ENCODE peak calls at places on chromosomes 1 and 21, in four cellular contexts. V is fibroblast of villous mesenchyme; X is CD8-positive, alpha-beta T cell; F is right lobe of liver. K is an unnamed sample.

GRCh38 chr1:186577201-186577600 is 103.0 kb downstream of the PTGS2 start:
- DNase-seq in V (no peak), X (no peak), F (no peak), K (no peak)

GRCh38 chr1:193321242-193321842 is 134.9 kb upstream of the B3GALT2 start:
- DNase-seq in V (no peak), X (no peak), F (no peak), K (no peak)

GRCh38 chr1:3069491-3070303 is 694 bp downstream of the PRDM16 start:
- DNase-seq in V (peak), X (no peak), F (peak), K (no peak)

GRCh38 chr1:5480306-5480705 is 511.9 kb downstream of the NPHP4 start:
- DNase-seq in V (no peak), X (no peak), F (no peak), K (no peak)

GRCh38 chr1:185768371-185768770 is 34.2 kb downstream of the HMCN1 start:
- DNase-seq in V (no peak), X (no peak), F (no peak), K (no peak)

GRCh38 chr1:62309906-62310305 is 9.3 kb downstream of the KANK4 start:
- DNase-seq in V (no peak), X (no peak), F (no peak), K (no peak)

GRCh38 chr1:200180821-200181220 is 153.3 kb downstream of the NR5A2 start:
- DNase-seq in V (peak), X (no peak), F (peak), K (no peak)

GRCh38 chr21:28959367-28960099 is 33.1 kb downstream of the LTN1 start:
- DNase-seq in V (peak), X (no peak), F (no peak), K (no peak)

GRCh38 chr21:27403011-27403410 is 436.1 kb upstream of the ADAMTS5 start:
- DNase-seq in V (no peak), X (no peak), F (no peak), K (no peak)

GRCh38 chr1:15058261-15058660 is 95.3 kb upstream of the TMEM51 start:
- DNase-seq in V (no peak), X (no peak), F (no peak), K (no peak)

GRCh38 chr21:25881524-25882376 is 147.0 kb downstream of the GABPA start:
- DNase-seq in V (peak), X (peak), F (peak), K (peak)

GRCh38 chr1:231527586-231528174 is 789 bp upstream of the TSNAX start:
- DNase-seq in V (no peak), X (no peak), F (no peak), K (no peak)

GRCh38 chr1:200279810-200280411 is 129.9 kb downstream of the ZNF281 start:
- DNase-seq in V (peak), X (peak), F (no peak), K (no peak)

GRCh38 chr1:153526132-153526543 is 9.7 kb downstream of the S100A6 start:
- DNase-seq in V (no peak), X (no peak), F (no peak), K (no peak)

GRCh38 chr1:220528679-220529529 is 968 bp downstream of the MARK1 start:
- DNase-seq in V (no peak), X (no peak), F (no peak), K (no peak)

GRCh38 chr21:44555200-44555875 is 3.3 kb downstream of the KRTAP10-3 start:
- DNase-seq in V (no peak), X (no peak), F (no peak), K (no peak)

GRCh38 chr1:223680188-223680587 is 14.7 kb upstream of the CAPN8 start:
- DNase-seq in V (no peak), X (no peak), F (no peak), K (no peak)

GRCh38 chr1:221718391-221719277 is 23.3 kb downstream of the DUSP10 start:
- DNase-seq in V (peak), X (no peak), F (no peak), K (no peak)

GRCh38 chr1:56404066-56404465 is 175.3 kb downstream of the PLPP3 start:
- DNase-seq in V (no peak), X (no peak), F (no peak), K (no peak)

GRCh38 chr1:156958247-156958714 is 37.8 kb downstream of the LRRC71 start:
- DNase-seq in V (peak), X (no peak), F (no peak), K (no peak)

GRCh38 chr1:20143318-20143717 is 4.2 kb downstream of the PLA2G2F start:
- DNase-seq in V (no peak), X (no peak), F (no peak), K (no peak)

GRCh38 chr21:27024316-27024715 is 57.4 kb upstream of the ADAMTS5 start:
- DNase-seq in V (peak), X (no peak), F (no peak), K (no peak)

GRCh38 chr1:108858541-108858940 is 1.6 kb upstream of the AKNAD1 start:
- DNase-seq in V (no peak), X (no peak), F (no peak), K (no peak)

GRCh38 chr1:198121058-198121829 is 35.6 kb upstream of the NEK7 start:
- DNase-seq in V (peak), X (no peak), F (no peak), K (no peak)

GRCh38 chr1:19648689-19649088 is 4.6 kb downstream of the NBL1 start:
- DNase-seq in V (peak), X (no peak), F (no peak), K (no peak)

GRCh38 chr1:201551877-201552731 is 13.2 kb downstream of the NAV1 start:
- DNase-seq in V (peak), X (no peak), F (no peak), K (no peak)

GRCh38 chr1:167905182-167905581 is 8.8 kb downstream of the ADCY10 start:
- DNase-seq in V (peak), X (no peak), F (no peak), K (no peak)

GRCh38 chr1:62318756-62319544 is at the start of gene KANK4:
- DNase-seq in V (no peak), X (no peak), F (peak), K (no peak)

DNA sequence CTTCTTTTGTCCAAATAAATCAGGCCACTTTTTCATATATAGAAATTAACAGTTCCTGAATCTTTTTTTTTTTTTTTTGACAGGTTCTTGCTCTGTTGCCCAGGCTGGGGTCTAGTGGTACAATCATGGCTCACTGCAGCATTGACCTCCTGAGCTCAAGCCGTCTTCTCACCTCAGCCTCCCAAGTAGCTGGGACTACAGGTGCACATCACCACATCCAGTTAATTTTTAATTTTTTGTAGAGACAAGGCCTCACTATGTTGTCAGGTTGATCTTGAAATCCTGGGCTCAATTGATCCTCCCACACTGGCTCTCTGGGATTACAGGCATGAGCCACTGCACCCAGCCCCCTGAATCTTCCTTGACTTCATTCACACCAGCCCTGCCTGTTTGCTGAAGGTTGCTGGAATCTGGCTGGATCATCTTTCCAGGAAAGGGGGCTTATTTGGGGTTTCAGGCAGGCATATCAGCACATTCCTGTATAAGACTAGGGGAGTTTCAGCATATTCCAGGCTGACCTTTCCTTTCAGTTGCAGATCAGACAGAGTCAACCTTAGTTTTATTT is 78.2 kb upstream of the ARHGAP29 start:
- DNase-seq in V (no peak), X (no peak), F (no peak), K (no peak)
- TF ChIP-seq CTCF in V (no peak), X (no peak), F (no peak), K (no peak)

DNA sequence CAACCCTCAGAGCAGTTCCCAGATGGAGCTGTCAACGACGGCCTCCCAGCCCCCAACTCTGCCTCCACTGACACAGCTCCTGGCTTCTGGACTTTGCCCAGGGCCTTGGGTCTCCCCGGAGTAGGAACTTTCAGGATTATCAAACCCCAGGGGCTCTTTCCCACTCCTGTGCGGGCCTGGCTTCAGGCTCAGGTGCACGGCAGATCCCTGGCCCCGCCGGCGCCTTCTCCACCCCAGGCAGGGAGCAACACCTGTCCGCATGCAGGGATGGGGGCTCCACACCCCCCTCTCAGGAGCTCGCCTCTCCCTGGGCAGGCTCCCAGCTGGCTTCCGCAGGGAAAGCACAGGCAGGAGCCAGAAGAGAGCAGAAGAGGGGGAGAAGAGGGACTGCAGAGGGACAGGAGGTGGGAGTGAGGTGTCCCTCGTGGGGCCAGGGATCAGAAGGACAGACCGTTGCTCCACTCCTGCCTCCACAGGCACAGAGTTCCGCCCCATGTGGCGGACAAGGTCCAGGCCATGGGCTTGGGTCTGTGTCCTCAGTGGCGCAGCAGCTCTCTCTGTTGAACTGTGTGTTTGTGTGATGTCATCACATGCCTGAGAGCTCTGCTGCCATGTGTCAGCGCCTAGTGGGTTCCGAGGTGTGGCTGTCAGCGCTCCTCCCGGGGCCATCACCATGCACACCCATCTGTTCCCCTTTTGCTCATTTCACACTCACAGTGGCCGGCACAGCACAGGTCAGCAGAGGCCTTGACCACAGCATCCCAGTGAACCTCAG is 107.7 kb downstream of the PDE9A start:
- DNase-seq in V (no peak), X (no peak), F (no peak), K (no peak)
- TF ChIP-seq CTCF in V (no peak), X (no peak), F (no peak), K (no peak)

DNA sequence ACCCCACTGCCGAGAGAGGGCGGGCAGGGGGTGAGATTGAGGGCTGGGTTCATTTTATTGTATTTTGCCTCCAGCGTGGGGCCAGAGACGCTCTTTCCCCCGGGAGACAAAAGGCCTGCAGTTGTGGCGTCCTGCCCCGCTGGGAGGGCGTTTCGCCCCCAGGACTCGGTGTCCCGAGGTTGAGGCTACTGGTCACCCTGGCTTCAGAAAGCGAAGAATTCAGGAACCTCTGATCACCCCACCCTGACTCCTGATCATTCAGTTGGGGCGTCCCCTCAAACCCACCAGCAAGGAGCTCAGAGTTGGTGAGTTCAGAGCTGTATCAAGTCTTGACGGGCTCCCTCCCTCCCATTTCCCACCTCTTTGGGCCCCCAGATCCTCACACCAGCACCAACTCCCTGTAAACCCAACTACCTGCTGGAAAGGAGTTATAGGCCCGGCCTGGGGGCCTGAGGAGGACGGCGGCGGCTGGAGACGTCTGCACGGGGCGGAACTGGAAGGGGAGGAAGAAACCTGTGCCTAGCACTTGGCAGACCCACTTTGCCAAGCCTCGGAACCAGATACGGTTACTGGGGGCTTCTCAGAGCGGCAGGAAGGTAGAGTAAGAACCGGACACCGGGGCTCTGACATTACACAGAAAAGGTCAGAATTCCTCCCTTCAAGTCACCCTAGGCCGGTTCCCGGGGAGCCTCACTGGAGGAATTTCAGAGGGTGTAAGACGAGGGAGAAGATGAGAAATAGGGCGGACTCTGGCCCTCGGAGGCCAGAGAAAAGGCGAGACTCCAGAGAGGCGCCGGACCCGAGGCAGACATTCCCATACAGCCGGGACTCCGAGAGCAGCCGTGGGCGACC is 761 bp upstream of the PAX7 start:
- DNase-seq in V (no peak), X (no peak), F (no peak), K (no peak)
- TF ChIP-seq CTCF in V (no peak), X (no peak), F (no peak), K (no peak)

DNA sequence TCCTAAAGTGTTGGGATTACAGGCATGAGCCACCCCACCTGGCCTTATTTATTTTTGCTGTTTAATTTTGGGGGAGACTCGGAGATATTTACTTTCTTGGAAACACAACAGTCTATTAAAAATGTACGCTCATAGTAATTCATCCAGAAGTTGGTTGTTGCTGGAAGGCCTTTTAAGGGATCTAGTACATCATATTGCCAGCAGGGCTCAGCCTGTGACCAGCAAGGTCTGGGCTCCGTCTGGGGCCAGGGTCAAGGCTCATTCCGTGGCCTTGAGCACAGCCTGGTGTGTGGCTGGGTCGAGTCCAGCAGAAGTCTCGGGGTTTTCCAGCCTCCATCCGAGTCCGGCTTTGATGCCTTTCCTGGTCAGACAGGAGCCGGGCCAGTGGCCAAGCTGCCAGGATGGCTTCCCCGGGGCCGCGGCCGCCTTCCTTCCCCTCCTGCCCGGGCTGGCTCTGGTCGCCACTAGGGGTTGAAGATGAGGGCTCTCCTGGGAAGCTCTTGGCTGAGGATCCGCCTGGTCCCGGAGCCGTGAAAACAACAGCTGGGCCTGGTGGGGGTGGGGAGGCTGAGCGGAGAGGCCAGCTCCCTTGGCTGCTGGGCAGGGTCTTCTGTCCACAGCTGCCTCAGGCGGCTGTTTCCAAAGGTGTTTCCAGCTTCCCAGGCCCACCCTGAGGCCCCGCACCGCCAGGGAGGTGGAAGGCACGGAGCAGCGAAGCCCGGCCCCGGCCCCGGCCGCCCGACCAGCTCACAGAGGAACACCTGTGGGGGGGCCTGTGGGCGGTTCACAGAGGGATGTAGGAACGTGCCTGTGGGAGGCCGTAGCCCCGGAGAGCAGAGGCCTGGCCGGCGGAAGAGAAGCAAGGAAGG is 5.1 kb upstream of the VWA1 start:
- DNase-seq in V (peak), X (no peak), F (peak), K (peak)
- TF ChIP-seq CTCF in V (peak), X (no peak), F (no peak), K (no peak)

GRCh38 chr1:88552226-88552625 is 131.8 kb upstream of the PKN2 start:
- DNase-seq in V (no peak), X (no peak), F (no peak), K (no peak)
- TF ChIP-seq CTCF in V (no peak), X (no peak), F (peak), K (peak)

GRCh38 chr1:229271448-229272120 is 673 bp downstream of the RAB4A start:
- DNase-seq in V (peak), X (peak), F (no peak), K (no peak)
- TF ChIP-seq CTCF in V (no peak), X (no peak), F (no peak), K (no peak)

DNA sequence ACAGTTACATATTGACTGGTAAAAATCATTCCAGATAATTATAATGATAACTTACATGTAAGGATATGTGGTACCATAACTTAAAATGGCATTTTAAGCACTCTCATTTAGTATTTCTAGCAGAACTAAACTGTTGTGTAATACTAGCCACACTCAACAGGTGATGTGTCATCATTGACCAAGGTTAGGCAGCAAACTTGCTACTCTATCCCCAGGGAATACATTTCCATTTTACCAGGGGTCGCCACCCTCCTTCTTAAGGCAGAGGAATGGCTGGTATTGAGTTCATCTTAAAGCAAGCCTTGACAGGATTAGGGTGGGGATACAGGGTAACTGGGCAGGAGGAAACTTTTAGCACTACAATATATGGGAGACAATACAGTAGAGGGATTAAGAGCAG is 259.8 kb upstream of the CAMK1G start:
- DNase-seq in V (no peak), X (no peak), F (no peak), K (no peak)
- TF ChIP-seq CTCF in V (no peak), X (no peak), F (no peak), K (no peak)

DNA sequence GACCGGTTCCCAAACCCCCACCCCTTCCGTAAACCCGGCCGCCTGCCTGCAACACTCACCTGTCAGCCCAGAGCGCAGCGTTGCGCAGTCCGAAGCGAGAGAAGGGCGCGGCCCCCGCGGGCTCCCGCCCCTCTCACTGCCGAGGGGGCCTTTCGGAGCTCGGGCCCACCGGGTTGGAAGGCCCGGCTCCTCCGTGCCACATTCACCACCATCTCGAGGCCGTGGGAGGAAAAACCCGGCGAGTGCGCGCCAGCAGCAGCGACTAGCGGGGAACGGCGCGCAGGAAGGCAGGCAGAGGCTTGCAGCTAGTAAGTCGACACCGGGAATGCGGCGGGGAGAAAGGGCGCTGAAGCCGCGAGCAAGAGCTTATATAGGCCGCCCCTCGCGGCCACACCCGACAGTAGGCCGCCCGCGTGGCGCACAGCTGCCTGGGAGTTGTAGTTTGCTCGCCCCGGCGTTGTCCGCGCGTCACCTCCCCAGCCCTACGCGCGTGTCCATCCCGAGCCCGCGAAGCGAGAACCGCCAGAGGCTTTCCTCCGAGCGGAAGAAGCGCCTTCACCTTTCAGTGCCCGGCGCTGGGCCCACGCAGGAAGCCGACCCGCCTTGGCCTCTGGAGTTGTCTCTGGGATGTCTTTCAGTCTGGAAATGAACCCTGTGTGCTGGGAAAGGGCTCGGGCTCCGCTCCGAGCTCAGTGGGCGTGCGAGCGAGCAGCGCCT is 10.4 kb upstream of the RAB42 start:
- DNase-seq in V (peak), X (peak), F (peak), K (peak)
- TF ChIP-seq CTCF in V (no peak), X (no peak), F (no peak), K (no peak)

GRCh38 chr1:33330376-33330890 is 9.5 kb upstream of the A3GALT2 start:
- DNase-seq in V (no peak), X (no peak), F (no peak), K (no peak)

GRCh38 chr1:33326690-33327300 is 5.9 kb upstream of the A3GALT2 start:
- DNase-seq in V (peak), X (no peak), F (no peak), K (no peak)

GRCh38 chr1:33328817-33329216 is 7.9 kb upstream of the A3GALT2 start:
- DNase-seq in V (no peak), X (no peak), F (no peak), K (no peak)

GRCh38 chr1:33329600-33330305 is 8.9 kb upstream of the A3GALT2 start:
- DNase-seq in V (no peak), X (no peak), F (no peak), K (no peak)

GRCh38 chr1:33327587-33328325 is 6.9 kb upstream of the A3GALT2 start:
- DNase-seq in V (peak), X (no peak), F (peak), K (no peak)
- TF ChIP-seq CTCF in V (no peak), X (no peak), F (no peak), K (no peak)